ENCODE peak calls at places on chromosomes 1 and 21, in four cellular contexts. D is mucosa of descending colon, S is left ventricle myocardium inferior, M is coronary artery. L is an unnamed sample.

GRCh38 chr1:50103615-50104081 is 5.1 kb upstream of the ELAVL4 start:
- DNase-seq in D (no peak), S (no peak), M (no peak), L (no peak)

GRCh38 chr1:28171246-28171645 is 5.2 kb downstream of the PTAFR start:
- DNase-seq in D (no peak), M (no peak), S (no peak), L (no peak)

GRCh38 chr1:225554216-225554812 is 98.6 kb downstream of the ENAH start:
- DNase-seq in M (no peak), S (no peak), D (no peak), L (no peak)

GRCh38 chr1:201248721-201249559 is 34.4 kb upstream of the PKP1 start:
- DNase-seq in S (no peak), D (no peak), M (peak), L (no peak)

GRCh38 chr1:219529116-219529515 is 83.8 kb downstream of the ZC3H11B start:
- DNase-seq in D (no peak), M (no peak), S (no peak), L (no peak)

GRCh38 chr1:178532392-178532791 is 19.5 kb downstream of the TEX35 start:
- DNase-seq in M (peak), S (peak), D (peak), L (no peak)

GRCh38 chr1:237875291-237875690 is 15.4 kb downstream of the ZP4 start:
- DNase-seq in M (no peak), S (no peak), D (no peak), L (no peak)

GRCh38 chr1:202156590-202156989 is 3.8 kb downstream of the PTPN7 start:
- DNase-seq in D (no peak), M (no peak), S (no peak), L (no peak)

GRCh38 chr1:45508295-45509151 is 8.4 kb downstream of the MMACHC start:
- DNase-seq in D (no peak), M (no peak), S (no peak), L (no peak)

GRCh38 chr1:64320470-64320869 is 117.0 kb downstream of the UBE2U start:
- DNase-seq in M (no peak), S (no peak), D (no peak), L (no peak)

GRCh38 chr21:46161180-46161799 is 5.9 kb upstream of the FTCD start:
- DNase-seq in S (no peak), D (no peak), M (peak), L (no peak)

GRCh38 chr1:202104073-202104472 is 18.6 kb upstream of the GPR37L1 start:
- DNase-seq in M (no peak), D (peak), S (no peak), L (no peak)

GRCh38 chr21:25561668-25562641 is 45.3 kb downstream of the MRPL39 start:
- DNase-seq in D (peak), M (peak), S (peak), L (no peak)
- TF ChIP-seq CTCF in D (no peak), M (no peak), S (peak), L (no peak)

GRCh38 chr1:204550926-204551325 is 34.7 kb downstream of the MDM4 start:
- DNase-seq in M (no peak), S (no peak), D (no peak), L (no peak)
- H3K4me3 ChIP-seq in M (no peak), S (no peak), D (no peak), L (no peak)

GRCh38 chr1:152018537-152018936 is 18.3 kb downstream of the S100A11 start:
- DNase-seq in S (no peak), D (no peak), M (no peak), L (no peak)
- TF ChIP-seq CTCF in S (no peak), D (no peak), M (no peak), L (peak)

GRCh38 chr1:22350171-22350961 is 101.3 kb upstream of the ZBTB40 start:
- DNase-seq in D (no peak), S (no peak), M (no peak), L (no peak)
- H3K4me3 ChIP-seq in D (no peak), S (no peak), M (no peak), L (no peak)

DNA sequence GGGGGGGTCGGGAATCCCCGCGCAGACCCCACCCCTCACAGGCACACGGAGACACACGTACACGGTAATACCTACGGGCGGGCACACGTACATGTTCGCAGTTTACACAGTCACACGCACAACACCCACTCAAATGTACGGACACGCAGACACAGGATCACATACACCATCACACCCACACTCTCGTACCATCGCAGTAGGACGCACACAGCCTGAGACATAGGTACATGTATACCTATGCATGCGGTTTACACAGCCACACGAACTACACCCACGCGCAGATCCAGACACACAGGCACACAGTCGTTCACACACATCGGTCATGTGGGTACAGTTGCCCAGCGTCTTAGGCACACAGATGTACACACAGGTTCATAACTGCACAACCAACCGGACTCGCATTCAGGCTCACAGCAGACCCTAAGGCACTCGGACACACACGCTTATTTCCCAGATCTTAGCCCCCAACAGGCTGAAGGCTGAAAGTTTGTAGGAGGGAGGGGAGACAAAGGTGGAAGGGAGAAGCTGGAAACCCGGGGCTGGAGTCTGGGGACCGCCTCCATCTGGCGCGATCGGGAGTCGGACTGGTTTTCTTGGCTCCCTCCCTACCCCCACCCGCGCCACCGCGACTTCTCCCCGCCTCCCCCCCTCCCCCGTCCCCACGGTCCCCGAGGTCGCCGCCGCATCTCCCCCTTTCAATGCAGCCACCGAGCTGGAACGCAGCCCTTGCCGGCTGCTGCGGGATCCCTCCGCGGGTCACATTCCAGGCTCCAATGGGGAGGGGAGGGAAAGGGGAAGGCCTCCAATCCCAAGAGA is 51.9 kb upstream of the SYNC start:
- DNase-seq in S (no peak), M (no peak), D (no peak), L (no peak)
- TF ChIP-seq CTCF in S (no peak), M (no peak), D (no peak), L (no peak)

GRCh38 chr1:89820423-89821321 is at the start of gene LRRC8D:
- DNase-seq in S (peak), M (peak), D (peak), L (peak)

GRCh38 chr1:89823679-89824292 is 3.0 kb downstream of the LRRC8D start:
- DNase-seq in M (no peak), D (no peak), S (no peak), L (no peak)

GRCh38 chr1:89821322-89822108 is 683 bp downstream of the LRRC8D start:
- DNase-seq in S (peak), M (peak), D (peak), L (no peak)

GRCh38 chr1:89822109-89822962 is 1.5 kb downstream of the LRRC8D start:
- DNase-seq in M (no peak), S (peak), D (peak), L (no peak)

GRCh38 chr1:89822999-89823628 is 2.3 kb downstream of the LRRC8D start:
- DNase-seq in M (no peak), D (no peak), S (no peak), L (peak)
- H3K4me3 ChIP-seq in M (no peak), D (no peak), S (peak), L (peak)

GRCh38 chr21:21196848-21197247 is 198.6 kb downstream of the NCAM2 start:
- DNase-seq in M (no peak), D (no peak), S (no peak), L (no peak)
- TF ChIP-seq CTCF in M (no peak), D (no peak), S (no peak), L (no peak)

DNA sequence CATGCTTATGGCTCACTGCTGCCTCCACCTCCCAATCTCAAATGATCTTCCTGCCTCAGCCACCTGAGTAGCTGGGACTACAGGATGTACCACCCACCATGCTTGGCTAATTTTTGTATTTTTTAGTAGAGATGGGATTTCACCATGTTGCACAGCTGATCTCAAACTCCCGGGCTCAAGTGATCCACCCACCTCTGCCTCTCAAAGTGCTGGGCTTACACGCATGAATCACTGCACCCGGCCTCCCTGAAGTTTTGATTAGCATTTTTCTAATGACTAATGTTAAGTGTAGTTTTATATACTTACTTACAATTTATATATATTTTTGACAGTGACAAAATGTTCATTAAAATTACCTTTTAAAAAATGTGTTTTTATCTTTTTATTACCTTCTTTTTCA is 41.1 kb downstream of the ZNF678 start:
- DNase-seq in D (no peak), M (no peak), S (no peak), L (no peak)
- H3K4me3 ChIP-seq in D (no peak), M (no peak), S (no peak), L (no peak)

DNA sequence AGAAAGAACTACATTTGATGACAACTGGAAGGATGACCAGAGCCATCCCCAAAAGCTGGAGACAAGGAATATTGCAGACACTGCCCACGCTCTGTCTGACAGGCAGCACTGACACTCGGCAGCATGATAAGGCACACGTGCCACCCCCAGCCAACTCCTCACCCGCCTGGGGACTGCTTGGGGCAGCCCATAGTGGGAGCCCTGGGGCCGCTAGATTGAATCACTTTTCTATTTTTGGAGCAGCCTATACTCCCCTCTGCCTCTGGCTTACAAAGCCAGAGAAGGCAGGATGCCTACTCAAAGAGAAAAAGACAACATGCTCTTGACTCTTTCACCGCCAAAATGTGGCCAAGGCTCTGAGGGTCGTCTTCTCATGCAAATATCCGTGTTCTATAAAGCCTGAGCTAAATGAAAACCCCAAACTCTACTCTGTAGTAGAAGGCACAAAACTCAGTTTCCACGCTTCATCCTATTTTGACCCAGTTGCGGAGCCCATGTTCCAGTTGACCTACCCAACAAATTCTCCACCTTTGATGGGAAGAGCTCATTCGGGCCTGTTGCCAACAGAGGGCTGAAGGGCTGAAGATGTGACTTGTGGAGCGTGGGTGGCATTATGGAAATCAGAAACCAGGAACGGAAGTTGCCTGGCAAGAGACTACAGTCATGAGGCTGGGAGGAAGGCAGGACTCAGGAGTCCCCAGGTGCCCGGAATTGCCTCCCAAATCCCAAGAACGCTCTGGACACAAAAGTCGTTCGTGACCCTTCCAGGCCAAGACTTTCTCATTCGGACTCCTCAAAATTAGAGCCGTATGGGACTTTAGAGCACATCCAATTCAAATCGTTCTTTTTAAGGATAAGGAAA is 1.1 kb downstream of the SMG5 start:
- DNase-seq in S (peak), D (peak), M (no peak), L (no peak)
- TF ChIP-seq CTCF in S (peak), D (no peak), M (no peak), L (no peak)

GRCh38 chr1:2190491-2190976 is 4.0 kb downstream of the FAAP20 start:
- DNase-seq in D (no peak), M (no peak), S (no peak), L (no peak)
- H3K4me3 ChIP-seq in D (no peak), M (peak), S (peak), L (peak)